ENCODE peak calls at places on chromosomes 2 and 18, in six cellular contexts. L is T-helper 1 cell; O is activated T-cell treated with anti-CD3 and anti-CD28 coated beads, Interleukin-2, amount 50 U/mL, for 24 hours; V is amniotic stem cell; B is activated CD4-positive, alpha-beta T cell treated with anti-CD3 and anti-CD28 coated beads, Interleukin-2, amount 50 U/mL, for 48 hours; H is non-pigmented ciliary epithelial cell. Y is an unnamed sample.
A peak's percentile ranks its signal among the peaks of the same experiment; 100 is the strongest.

GRCh38 chr18:50558948-50559749 is 738 bp upstream of the MAPK4 start:
- DNase-seq in L (no peak), O (no peak), V (no peak), B (no peak), H (no peak), Y (no peak)

GRCh38 chr2:176821350-176821749 is 391.2 kb upstream of the HNRNPA3 start:
- DNase-seq in L (no peak), O (no peak), V (no peak), B (no peak), H (no peak), Y (no peak)

GRCh38 chr2:201929627-201930026 is 104.0 kb upstream of the FZD7 start:
- DNase-seq in L (no peak), O (no peak), V (no peak), B (no peak), H (no peak), Y (no peak)

GRCh38 chr2:144452169-144453038 is 67.5 kb downstream of the ZEB2 start:
- DNase-seq in L (no peak), O (no peak), V (no peak), B (no peak), H (no peak), Y (peak; percentile 59)

GRCh38 chr2:105447476-105447875 is 48.6 kb upstream of the FHL2 start:
- DNase-seq in L (no peak), O (no peak), V (no peak), B (no peak), H (peak; percentile 60), Y (no peak)

GRCh38 chr2:20050104-20050711 is 1.2 kb downstream of the LAPTM4A start:
- DNase-seq in L (no peak), O (no peak), V (peak; percentile 62), B (peak; percentile 38), H (no peak), Y (peak; percentile 65)

GRCh38 chr2:119231975-119232665 is 8.5 kb downstream of the STEAP3 start:
- DNase-seq in L (no peak), O (no peak), V (no peak), B (no peak), H (no peak), Y (peak; percentile 76)

GRCh38 chr2:122421777-122422176 is 666.3 kb downstream of the TSN start:
- DNase-seq in L (no peak), O (no peak), V (no peak), B (no peak), H (no peak), Y (no peak)

GRCh38 chr2:182826051-182826450 is 40.4 kb downstream of the FRZB start:
- DNase-seq in L (no peak), O (no peak), V (no peak), B (no peak), H (no peak), Y (no peak)

GRCh38 chr2:29487967-29488550 is 372.8 kb downstream of the CLIP4 start:
- DNase-seq in L (no peak), O (no peak), V (no peak), B (no peak), H (no peak), Y (no peak)

GRCh38 chr2:63831176-63831575 is 10.5 kb upstream of the UGP2 start:
- DNase-seq in L (no peak), O (no peak), V (no peak), B (no peak), H (no peak), Y (no peak)

GRCh38 chr18:73756256-73757091 is 391.2 kb downstream of the FBXO15 start:
- DNase-seq in L (no peak), O (no peak), V (no peak), B (no peak), H (no peak), Y (no peak)

GRCh38 chr2:237432484-237433092 is 18.6 kb upstream of the COL6A3 start:
- DNase-seq in L (peak; percentile 31), O (peak; percentile 89), V (peak; percentile 93), B (peak; percentile 93), H (no peak), Y (peak; percentile 99)

GRCh38 chr2:50556934-50557575 is 474.9 kb downstream of the NRXN1 start:
- DNase-seq in L (no peak), O (no peak), V (peak; percentile 1), B (no peak), H (peak; percentile 74), Y (peak; percentile 57)

GRCh38 chr18:10403675-10404074 is 50.8 kb upstream of the APCDD1 start:
- DNase-seq in L (no peak), O (no peak), V (no peak), B (no peak), H (no peak), Y (no peak)

Y was measured in A172.